ENCODE peak calls at places on chromosome 4, in four cellular contexts. P, M, R and U are unnamed samples.

GRCh38 chr4:81375745-81376144 is 96.0 kb downstream of the RASGEF1B start:
- DNase-seq in P (no peak), M (no peak), R (no peak), U (no peak)

GRCh38 chr4:152112887-152113286 is 352.1 kb upstream of the GATB start:
- DNase-seq in P (no peak), M (no peak), R (no peak), U (no peak)

GRCh38 chr4:3786196-3786869 is 20.1 kb downstream of the ADRA2C start:
- DNase-seq in P (no peak), M (no peak), R (peak), U (peak)

GRCh38 chr4:142379277-142380051 is 466.6 kb downstream of the INPP4B start:
- DNase-seq in P (no peak), M (no peak), R (no peak), U (no peak)

GRCh38 chr4:7546809-7547367 is 112.2 kb upstream of the PSAPL1 start:
- DNase-seq in P (no peak), M (no peak), R (no peak), U (peak)

GRCh38 chr4:183256756-183257385 is 63.2 kb downstream of the CLDN22 start:
- DNase-seq in P (peak), M (peak), R (peak), U (peak)

GRCh38 chr4:48131736-48132135 is 2.3 kb downstream of the TXK start:
- DNase-seq in P (no peak), M (no peak), R (no peak), U (no peak)

GRCh38 chr4:141391771-141392170 is 171.1 kb downstream of the ZNF330 start:
- DNase-seq in P (no peak), M (no peak), R (no peak), U (no peak)

GRCh38 chr4:22030321-22030720 is 81.7 kb upstream of the KCNIP4 start:
- DNase-seq in P (no peak), M (no peak), R (no peak), U (no peak)

GRCh38 chr4:122584517-122584916 is 36.3 kb downstream of the IL21 start:
- DNase-seq in P (peak), M (no peak), R (no peak), U (no peak)

GRCh38 chr4:86778169-86778568 is 71.0 kb downstream of the SLC10A6 start:
- DNase-seq in P (no peak), M (no peak), R (no peak), U (no peak)

GRCh38 chr4:112060212-112060611 is 85.0 kb upstream of the FAM241A start:
- DNase-seq in P (peak), M (no peak), R (no peak), U (no peak)

GRCh38 chr4:1221155-1221870 is 27.6 kb downstream of the CTBP1 start:
- DNase-seq in P (no peak), M (no peak), R (no peak), U (no peak)

GRCh38 chr4:84792366-84793301 is 173.9 kb downstream of the WDFY3 start:
- DNase-seq in P (no peak), M (no peak), R (no peak), U (no peak)

GRCh38 chr4:19786616-19787015 is 465.1 kb upstream of the SLIT2 start:
- DNase-seq in P (no peak), M (no peak), R (no peak), U (no peak)

DNA sequence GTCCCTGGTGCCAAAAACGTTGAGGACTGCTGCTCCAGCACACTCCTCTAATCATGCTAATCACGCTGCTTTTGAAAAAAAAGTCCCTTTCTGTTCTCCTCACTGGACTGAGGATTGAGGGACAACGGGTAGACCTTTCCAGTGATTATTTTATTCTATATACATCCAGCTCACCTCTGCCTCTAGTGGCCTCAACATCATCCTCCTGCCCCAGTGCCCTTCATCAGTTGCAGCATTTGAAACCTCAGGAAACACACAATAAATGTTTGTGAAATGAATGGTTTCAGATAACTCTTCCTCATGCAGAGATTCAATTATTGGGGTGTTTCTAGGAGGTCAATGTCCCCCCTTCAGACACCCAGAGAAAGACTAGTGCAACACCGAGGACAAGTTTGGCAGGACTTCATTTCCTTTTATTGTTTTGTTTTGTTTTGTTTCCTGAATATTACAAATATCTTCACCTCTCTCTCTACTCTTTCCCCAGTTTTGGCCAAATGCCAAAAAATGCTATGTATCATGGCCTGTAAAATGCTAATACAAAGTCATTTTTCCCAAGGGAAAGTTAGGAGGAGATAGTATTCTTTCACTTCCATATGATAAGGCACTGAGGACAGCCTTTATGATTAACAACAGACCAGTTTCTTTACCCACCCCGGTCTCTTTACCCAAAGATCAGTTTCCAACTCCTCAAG is 460.1 kb upstream of the SLIT2 start:
- DNase-seq in P (no peak), M (no peak), R (no peak), U (no peak)
- TF ChIP-seq CTCF in P (no peak), M (no peak), R (no peak), U (no peak)

GRCh38 chr4:108940086-108941033 is 177.5 kb upstream of the ETNPPL start:
- DNase-seq in P (no peak), M (no peak), R (no peak), U (no peak)
- H3K4me3 ChIP-seq in P (no peak), M (no peak), R (no peak), U (no peak)

GRCh38 chr4:26594371-26594770 is 10.5 kb downstream of the TBC1D19 start:
- DNase-seq in P (no peak), M (no peak), R (no peak), U (no peak)

GRCh38 chr4:26601204-26601603 is 17.3 kb downstream of the TBC1D19 start:
- DNase-seq in P (no peak), M (no peak), R (no peak), U (no peak)

GRCh38 chr4:26594778-26595177 is 10.9 kb downstream of the TBC1D19 start:
- DNase-seq in P (no peak), M (no peak), R (no peak), U (no peak)

DNA sequence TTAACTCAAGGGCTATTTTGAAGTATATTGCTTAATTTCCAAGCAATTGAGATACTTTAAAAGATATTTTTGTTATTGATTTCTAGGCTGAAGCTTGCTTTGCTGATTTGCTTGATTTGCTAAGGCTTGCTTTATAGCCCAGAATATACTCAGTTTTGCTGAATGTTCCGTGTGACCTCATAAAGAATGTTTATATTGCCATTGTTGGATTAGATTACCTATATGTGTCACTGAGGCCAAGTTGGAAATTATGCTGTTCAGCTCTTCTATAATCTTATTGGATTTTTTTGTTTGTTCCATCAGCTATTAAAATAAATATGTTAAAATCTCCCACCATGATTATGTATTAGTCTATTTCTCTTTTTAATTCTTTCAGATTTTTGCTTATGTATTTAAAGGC is 13.0 kb downstream of the TBC1D19 start:
- DNase-seq in P (no peak), M (no peak), R (no peak), U (no peak)
- TF ChIP-seq POLR2A in P (no peak), M (no peak), R (no peak), U (no peak)

GRCh38 chr4:181291615-181292014 is 951.6 kb upstream of the TENM3 start:
- DNase-seq in P (no peak), M (no peak), R (no peak), U (no peak)

GRCh38 chr4:181293014-181293413 is 950.2 kb upstream of the TENM3 start:
- DNase-seq in P (no peak), M (no peak), R (no peak), U (no peak)

GRCh38 chr4:181289203-181289602 is 954.0 kb upstream of the TENM3 start:
- DNase-seq in P (no peak), M (no peak), R (no peak), U (no peak)

GRCh38 chr4:181293541-181293940 is 949.7 kb upstream of the TENM3 start:
- DNase-seq in P (no peak), M (no peak), R (no peak), U (no peak)

GRCh38 chr4:181294421-181294820 is 948.8 kb upstream of the TENM3 start:
- DNase-seq in P (no peak), M (no peak), R (no peak), U (no peak)
- TF ChIP-seq CTCF in P (no peak), M (no peak), R (no peak), U (no peak)

GRCh38 chr4:110636231-110636676 is 13.4 kb upstream of the PITX2 start:
- DNase-seq in P (no peak), M (no peak), R (no peak), U (no peak)
- H3K4me3 ChIP-seq in P (no peak), M (no peak), R (no peak), U (no peak)

DNA sequence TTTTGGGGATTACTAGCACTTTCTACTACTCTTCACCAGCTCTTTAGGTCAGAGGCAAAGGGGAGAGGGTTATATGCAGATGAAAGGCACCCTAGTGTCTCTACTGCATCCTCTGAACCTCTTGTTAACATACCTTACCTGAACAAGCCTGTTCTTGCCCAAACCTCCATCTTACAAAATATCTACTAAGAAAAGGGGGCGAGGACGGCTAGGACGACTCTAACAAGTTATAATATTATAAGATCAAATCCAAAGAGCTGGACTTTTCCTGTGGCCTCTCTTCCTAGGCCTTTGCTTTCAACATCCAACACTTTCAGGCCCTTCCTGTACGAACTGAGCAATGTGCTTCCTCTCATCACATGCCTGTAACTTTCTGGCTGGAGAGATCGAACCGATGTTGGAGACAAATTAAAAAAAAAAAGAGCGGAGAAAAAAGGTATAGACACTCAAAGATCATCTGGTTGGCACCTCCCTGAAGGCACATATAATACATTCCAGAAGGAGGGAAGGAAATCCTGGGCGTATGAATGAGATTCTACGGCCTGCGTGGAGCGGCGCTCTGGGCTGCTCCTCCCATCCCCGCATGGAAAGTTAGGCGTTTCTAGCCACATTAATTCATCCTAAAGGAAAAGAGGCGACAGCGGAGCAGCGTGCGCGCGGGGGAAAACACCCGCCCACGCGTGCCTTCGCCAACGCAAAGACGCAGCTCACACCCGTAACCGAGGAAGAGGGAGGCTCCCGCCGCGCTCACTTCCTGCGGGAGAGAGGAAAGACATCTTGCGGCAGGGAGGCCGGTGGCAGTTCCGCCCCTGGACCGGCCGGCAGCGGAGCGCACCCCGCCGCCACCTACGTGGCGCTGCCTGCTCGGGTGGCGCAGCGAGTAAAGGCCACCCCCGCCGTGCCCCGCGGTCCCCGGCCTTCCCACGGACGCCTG is 803 bp downstream of the PRDM5 start:
- DNase-seq in P (no peak), M (peak), R (peak), U (peak)
- TF ChIP-seq POLR2A in P (no peak), M (no peak), R (peak), U (no peak)